ENCODE peak calls at places on chromosome 22, in five cellular contexts. T is iPS-NIHi11, W is EH, O is NCI-H1930, Q is psoas muscle. X is an unnamed sample.
A peak's percentile ranks its signal among the peaks of the same experiment; 100 is the strongest.

GRCh38 chr22:32708835-32709234 is 92.7 kb upstream of the TIMP3 start:
- DNase-seq in T (no peak), W (peak; percentile 97), O (no peak), Q (peak; percentile 79), X (peak; percentile 16)

GRCh38 chr22:20380486-20380885 is 13.5 kb upstream of the ZNF74 start:
- DNase-seq in T (no peak), W (no peak), O (no peak), Q (no peak), X (no peak)

GRCh38 chr22:35912668-35913067 is 116.0 kb downstream of the RBFOX2 start:
- DNase-seq in T (no peak), W (no peak), O (no peak), Q (no peak), X (no peak)

GRCh38 chr22:50486561-50487289 is at the start of gene MIOX:
- DNase-seq in T (no peak), W (peak; percentile 49), O (no peak), Q (no peak), X (no peak)

GRCh38 chr22:25053153-25053805 is 100.8 kb downstream of the KIAA1671 start:
- DNase-seq in T (no peak), W (peak; percentile 7), O (no peak), Q (no peak), X (no peak)

GRCh38 chr22:24046024-24046423 is 34.9 kb downstream of the CABIN1 start:
- DNase-seq in T (no peak), W (no peak), O (no peak), Q (no peak), X (no peak)

GRCh38 chr22:39994566-39995345 is at the start of gene FAM83F:
- DNase-seq in T (peak; percentile 99), W (no peak), O (no peak), Q (no peak), X (no peak)

GRCh38 chr22:35219012-35219411 is 38.3 kb upstream of the HMGXB4 start:
- DNase-seq in T (no peak), W (peak; percentile 85), O (no peak), Q (no peak), X (no peak)

GRCh38 chr22:48378673-48379072 is 1449.0 kb downstream of the BRD1 start:
- DNase-seq in T (no peak), W (no peak), O (no peak), Q (no peak), X (no peak)

GRCh38 chr22:31637375-31637937 is 24.6 kb downstream of the PISD start:
- DNase-seq in T (peak; percentile 11), W (no peak), O (no peak), Q (no peak), X (no peak)

GRCh38 chr22:43824724-43825485 is 12.8 kb upstream of the EFCAB6 start:
- DNase-seq in T (peak; percentile 30), W (no peak), O (no peak), Q (peak; percentile 32), X (no peak)

GRCh38 chr22:22692707-22693530 is 48.5 kb downstream of the GGTLC2 start:
- DNase-seq in T (peak; percentile 86), W (peak; percentile 72), O (peak; percentile 9), Q (no peak), X (no peak)

GRCh38 chr22:48840112-48840949 is 987.3 kb downstream of the BRD1 start:
- DNase-seq in T (no peak), W (no peak), O (no peak), Q (no peak), X (no peak)

GRCh38 chr22:46256358-46256958 is 6.4 kb upstream of the CDPF1 start:
- DNase-seq in T (no peak), W (no peak), O (no peak), Q (no peak), X (no peak)

GRCh38 chr22:26122920-26123468 is 46.3 kb upstream of the SEZ6L start:
- DNase-seq in T (no peak), W (no peak), O (no peak), Q (no peak), X (no peak)

GRCh38 chr22:27133951-27134664 is 476.7 kb downstream of the MIAT start:
- DNase-seq in T (no peak), W (peak; percentile 87), O (no peak), Q (peak; percentile 62), X (no peak)

X was measured in GOT3.